ENCODE peak calls at places on chromosomes 4 and X, in ten cellular contexts. P, E, Q, V, L, U, Z, W, S and I are unnamed samples.

GRCh38 chr4:87839309-87839946 is 6.7 kb downstream of the MEPE start:
- DNase-seq in P (no peak), E (no peak), Q (peak; percentile 68), V (no peak), L (peak; percentile 65), U (no peak), Z (no peak), W (no peak), S (no peak), I (no peak)

GRCh38 chrX:74458738-74459137 is 37.4 kb downstream of the SLC16A2 start:
- DNase-seq in P (peak; percentile 19), E (peak; percentile 9), Q (peak; percentile 62), V (no peak), L (peak; percentile 69), U (peak; percentile 42), Z (no peak), W (no peak), S (no peak), I (no peak)

GRCh38 chr4:164748375-164748774 is 5.6 kb upstream of the SMIM31 start:
- DNase-seq in P (no peak), E (no peak), Q (peak; percentile 49), V (no peak), L (peak; percentile 41), U (no peak), Z (no peak), W (no peak), S (no peak), I (no peak)

GRCh38 chr4:27684501-27685077 is 823.9 kb downstream of the STIM2 start:
- DNase-seq in P (no peak), E (peak; percentile 65), Q (peak; percentile 54), V (no peak), L (peak; percentile 43), U (no peak), Z (peak; percentile 5), W (no peak), S (peak; percentile 29), I (peak; percentile 26)

GRCh38 chr4:97984545-97985131 is 158.6 kb downstream of the STPG2 start:
- DNase-seq in P (no peak), E (no peak), Q (peak; percentile 10), V (no peak), L (no peak), U (no peak), Z (no peak), W (no peak), S (peak; percentile 21), I (no peak)

GRCh38 chr4:106986486-106986885 is 49.6 kb downstream of the DKK2 start:
- DNase-seq in P (no peak), E (peak; percentile 21), Q (no peak), V (no peak), L (no peak), U (peak; percentile 11), Z (no peak), W (no peak), S (no peak), I (no peak)

GRCh38 chrX:135625995-135626394 is 87.4 kb upstream of the CT45A1 start:
- DNase-seq in P (no peak), E (no peak), Q (peak; percentile 1), V (no peak), L (peak; percentile 24), U (no peak), Z (no peak), W (no peak), S (no peak), I (no peak)

GRCh38 chrX:16130707-16131106 is 7.3 kb downstream of the GRPR start:
- DNase-seq in P (no peak), E (no peak), Q (no peak), V (no peak), L (no peak), U (no peak), Z (no peak), W (no peak), S (no peak), I (no peak)

GRCh38 chr4:138078264-138078663 is 163.9 kb downstream of the SLC7A11 start:
- DNase-seq in P (no peak), E (no peak), Q (no peak), V (no peak), L (no peak), U (no peak), Z (no peak), W (no peak), S (no peak), I (no peak)

GRCh38 chr4:8916914-8917305 is 45.3 kb upstream of the HMX1 start:
- DNase-seq in P (no peak), E (no peak), Q (no peak), V (no peak), L (no peak), U (no peak), Z (no peak), W (no peak), S (peak; percentile 7), I (no peak)

GRCh38 chr4:84740071-84740470 is 157.1 kb downstream of the CDS1 start:
- DNase-seq in P (no peak), E (no peak), Q (no peak), V (no peak), L (no peak), U (no peak), Z (no peak), W (no peak), S (no peak), I (no peak)

GRCh38 chr4:153205028-153205648 is 895 bp downstream of the TRIM2 start:
- DNase-seq in P (no peak), E (no peak), Q (no peak), V (no peak), L (no peak), U (peak; percentile 35), Z (no peak), W (peak; percentile 7), S (peak; percentile 50), I (no peak)

GRCh38 chr4:14434483-14434882 is 567.8 kb upstream of the CPEB2 start:
- DNase-seq in P (no peak), E (no peak), Q (no peak), V (no peak), L (peak; percentile 10), U (no peak), Z (no peak), W (no peak), S (no peak), I (no peak)